ENCODE peak calls at places on chromosome 3, in six cellular contexts. One of them, this sample, is unnamed.
A peak's percentile ranks its signal among the peaks of the same experiment; 100 is the strongest.

GRCh38 chr3:85495602-85496001 is 536.8 kb downstream of the CADM2 start:
- DNase-seq in left cardiac atrium: no peak
- DNase-seq in heart left ventricle: no peak
- DNase-seq in HTR-8/SVneo: no peak
- DNase-seq in stromal cell of bone marrow: no peak
- DNase-seq in tibial artery: no peak
- DNase-seq in this sample: no peak

GRCh38 chr3:95717048-95717447 is 1097.3 kb upstream of the EPHA6 start:
- DNase-seq in left cardiac atrium: no peak
- DNase-seq in heart left ventricle: no peak
- DNase-seq in HTR-8/SVneo: no peak
- DNase-seq in stromal cell of bone marrow: no peak
- DNase-seq in tibial artery: no peak
- DNase-seq in this sample: no peak

GRCh38 chr3:127690106-127690505 is 17.4 kb downstream of the ABTB1 start:
- DNase-seq in left cardiac atrium: peak; percentile 26
- DNase-seq in heart left ventricle: peak; percentile 27
- DNase-seq in HTR-8/SVneo: no peak
- DNase-seq in stromal cell of bone marrow: peak; percentile 28
- DNase-seq in tibial artery: peak; percentile 74
- DNase-seq in this sample: peak; percentile 76

GRCh38 chr3:183254816-183255730 is 2.0 kb downstream of the B3GNT5 start:
- DNase-seq in left cardiac atrium: no peak
- DNase-seq in heart left ventricle: no peak
- DNase-seq in HTR-8/SVneo: no peak
- DNase-seq in stromal cell of bone marrow: no peak
- DNase-seq in tibial artery: no peak
- DNase-seq in this sample: peak; percentile 38

GRCh38 chr3:108489776-108490175 is 20.6 kb downstream of the MYH15 start:
- DNase-seq in left cardiac atrium: no peak
- DNase-seq in heart left ventricle: no peak
- DNase-seq in HTR-8/SVneo: peak; percentile 42
- DNase-seq in stromal cell of bone marrow: no peak
- DNase-seq in tibial artery: no peak
- DNase-seq in this sample: peak; percentile 43

GRCh38 chr3:162677475-162677874 is 1180.9 kb downstream of the OTOL1 start:
- DNase-seq in left cardiac atrium: no peak
- DNase-seq in heart left ventricle: no peak
- DNase-seq in HTR-8/SVneo: no peak
- DNase-seq in stromal cell of bone marrow: no peak
- DNase-seq in tibial artery: no peak
- DNase-seq in this sample: no peak

GRCh38 chr3:102307442-102307841 is 127.4 kb upstream of the ZPLD1 start:
- DNase-seq in left cardiac atrium: no peak
- DNase-seq in heart left ventricle: no peak
- DNase-seq in HTR-8/SVneo: no peak
- DNase-seq in stromal cell of bone marrow: no peak
- DNase-seq in tibial artery: no peak
- DNase-seq in this sample: no peak

GRCh38 chr3:95319921-95320494 is 1257.1 kb downstream of the NSUN3 start:
- DNase-seq in left cardiac atrium: no peak
- DNase-seq in heart left ventricle: no peak
- DNase-seq in HTR-8/SVneo: peak; percentile 10
- DNase-seq in stromal cell of bone marrow: peak; percentile 12
- DNase-seq in tibial artery: no peak
- DNase-seq in this sample: peak; percentile 38

GRCh38 chr3:28022916-28023315 is 218.5 kb upstream of the CMC1 start:
- DNase-seq in left cardiac atrium: no peak
- DNase-seq in heart left ventricle: no peak
- DNase-seq in HTR-8/SVneo: no peak
- DNase-seq in stromal cell of bone marrow: no peak
- DNase-seq in tibial artery: no peak
- DNase-seq in this sample: no peak

GRCh38 chr3:147493666-147494065 is 84.5 kb downstream of the ZIC1 start:
- DNase-seq in left cardiac atrium: no peak
- DNase-seq in heart left ventricle: no peak
- DNase-seq in HTR-8/SVneo: no peak
- DNase-seq in stromal cell of bone marrow: no peak
- DNase-seq in tibial artery: no peak
- DNase-seq in this sample: no peak

GRCh38 chr3:192816274-192816853 is 89.0 kb upstream of the FGF12 start:
- DNase-seq in left cardiac atrium: no peak
- DNase-seq in heart left ventricle: no peak
- DNase-seq in HTR-8/SVneo: no peak
- DNase-seq in stromal cell of bone marrow: peak; percentile 35
- DNase-seq in tibial artery: no peak
- DNase-seq in this sample: peak; percentile 74

GRCh38 chr3:192857148-192857735 is 60.4 kb downstream of the MB21D2 start:
- DNase-seq in left cardiac atrium: no peak
- DNase-seq in heart left ventricle: no peak
- DNase-seq in HTR-8/SVneo: no peak
- DNase-seq in stromal cell of bone marrow: no peak
- DNase-seq in tibial artery: no peak
- DNase-seq in this sample: no peak

GRCh38 chr3:126540342-126540849 is 16.4 kb downstream of the CHST13 start:
- DNase-seq in left cardiac atrium: peak; percentile 56
- DNase-seq in heart left ventricle: peak; percentile 65
- DNase-seq in HTR-8/SVneo: peak; percentile 62
- DNase-seq in stromal cell of bone marrow: peak; percentile 92
- DNase-seq in tibial artery: peak; percentile 65
- DNase-seq in this sample: peak; percentile 86

GRCh38 chr3:170419301-170420087 is 826 bp downstream of the CLDN11 start:
- DNase-seq in left cardiac atrium: peak; percentile 60
- DNase-seq in heart left ventricle: no peak
- DNase-seq in HTR-8/SVneo: peak; percentile 54
- DNase-seq in stromal cell of bone marrow: no peak
- DNase-seq in tibial artery: no peak
- DNase-seq in this sample: peak; percentile 51

GRCh38 chr3:112345681-112346080 is 12.7 kb downstream of the CD200 start:
- DNase-seq in left cardiac atrium: no peak
- DNase-seq in heart left ventricle: no peak
- DNase-seq in HTR-8/SVneo: no peak
- DNase-seq in stromal cell of bone marrow: no peak
- DNase-seq in tibial artery: no peak
- DNase-seq in this sample: no peak

GRCh38 chr3:62203152-62203551 is 170.2 kb downstream of the FEZF2 start:
- DNase-seq in left cardiac atrium: no peak
- DNase-seq in heart left ventricle: no peak
- DNase-seq in HTR-8/SVneo: no peak
- DNase-seq in stromal cell of bone marrow: no peak
- DNase-seq in tibial artery: no peak
- DNase-seq in this sample: no peak

GRCh38 chr3:69850849-69851248 is 111.6 kb downstream of the MITF start:
- DNase-seq in left cardiac atrium: no peak
- DNase-seq in heart left ventricle: no peak
- DNase-seq in HTR-8/SVneo: no peak
- DNase-seq in stromal cell of bone marrow: no peak
- DNase-seq in tibial artery: no peak
- DNase-seq in this sample: no peak

GRCh38 chr3:87855626-87856025 is 203.2 kb downstream of the CGGBP1 start:
- DNase-seq in left cardiac atrium: no peak
- DNase-seq in heart left ventricle: no peak
- DNase-seq in HTR-8/SVneo: peak; percentile 4
- DNase-seq in stromal cell of bone marrow: peak; percentile 67
- DNase-seq in tibial artery: no peak
- DNase-seq in this sample: peak; percentile 41

GRCh38 chr3:54882114-54882833 is 45.6 kb downstream of the LRTM1 start:
- DNase-seq in left cardiac atrium: no peak
- DNase-seq in heart left ventricle: no peak
- DNase-seq in HTR-8/SVneo: peak; percentile 41
- DNase-seq in stromal cell of bone marrow: peak; percentile 98
- DNase-seq in tibial artery: no peak
- DNase-seq in this sample: peak; percentile 97